ENCODE peak calls at places on chromosomes 11 and 22, in nine cellular contexts. P is NCI-H524; Y is T follicular helper cell; O is activated CD4-positive, alpha-beta memory T cell treated with anti-CD3 and anti-CD28 coated beads for 36 hours; A is HS-5; V is HuH-7.5; T is HT-29; D is stimulated activated CD8-positive, alpha-beta memory T cell treated with anti-CD3 and anti-CD28 coated beads, Interleukin-7, amount 100 ng/mL, for 1 hour; L is NCI-H510A. X is an unnamed sample.

GRCh38 chr11:134514354-134514951 is 102.4 kb upstream of the B3GAT1 start:
- DNase-seq in P (no peak), Y (no peak), O (peak), A (no peak), V (no peak), T (no peak), D (no peak), L (no peak), X (no peak)

GRCh38 chr11:93846411-93846810 is 4.0 kb downstream of the VSTM5 start:
- DNase-seq in P (no peak), Y (no peak), O (no peak), A (peak), V (no peak), T (no peak), D (no peak), L (no peak), X (no peak)

GRCh38 chr11:10323793-10324170 is 18.9 kb downstream of the ADM start:
- DNase-seq in P (no peak), Y (no peak), O (no peak), A (no peak), V (no peak), T (no peak), D (no peak), L (no peak), X (no peak)

GRCh38 chr11:67674442-67674871 is at the start of gene ALDH3B2:
- DNase-seq in P (no peak), Y (no peak), O (no peak), A (no peak), V (peak), T (peak), D (no peak), L (peak), X (no peak)

GRCh38 chr11:74626130-74626529 is 33.7 kb downstream of the POLD3 start:
- DNase-seq in P (no peak), Y (no peak), O (no peak), A (no peak), V (no peak), T (no peak), D (no peak), L (no peak), X (no peak)

GRCh38 chr22:43142881-43143562 is at the start of gene MCAT:
- DNase-seq in P (peak), Y (peak), O (peak), A (no peak), V (peak), T (peak), D (peak), L (peak), X (peak)

GRCh38 chr11:130020323-130020722 is 17.7 kb upstream of the PRDM10 start:
- DNase-seq in P (no peak), Y (no peak), O (no peak), A (no peak), V (no peak), T (no peak), D (no peak), L (no peak), X (no peak)

GRCh38 chr11:76232026-76232665 is 25.8 kb upstream of the WNT11 start:
- DNase-seq in P (no peak), Y (peak), O (peak), A (no peak), V (no peak), T (no peak), D (no peak), L (no peak), X (no peak)

GRCh38 chr11:11451501-11452005 is 98.5 kb upstream of the CSNK2A3 start:
- DNase-seq in P (no peak), Y (no peak), O (no peak), A (no peak), V (peak), T (peak), D (no peak), L (no peak), X (no peak)

GRCh38 chr11:103733889-103734288 is 302.6 kb upstream of the DDI1 start:
- DNase-seq in P (no peak), Y (no peak), O (no peak), A (no peak), V (no peak), T (no peak), D (no peak), L (no peak), X (no peak)

X was measured in HEK293T.